ENCODE peak calls at places on chromosomes 6 and 20, in seven cellular contexts. N is BJ, H is NCI-H510A treated with DMSO at 0.1 percent for 48 hours, M is aorta, V is sciatic nerve, U is left cardiac atrium, I is spleen. G is an unnamed sample.

GRCh38 chr6:155224031-155224451 is 39.8 kb upstream of the CLDN20 start:
- DNase-seq in U (no peak), H (no peak), N (peak), V (no peak), I (no peak), M (no peak), G (no peak)

GRCh38 chr6:18387061-18387721 is at the start of gene RNF144B:
- DNase-seq in N (no peak), I (peak), U (peak), H (peak), V (peak), M (peak), G (peak)

GRCh38 chr6:35483490-35483889 is 13.4 kb downstream of the TEAD3 start:
- DNase-seq in H (no peak), V (no peak), N (no peak), I (no peak), M (no peak), U (no peak), G (no peak)

GRCh38 chr6:57432162-57432561 is 114.7 kb downstream of the PRIM2 start:
- DNase-seq in U (no peak), N (peak), I (no peak), H (no peak), V (no peak), M (no peak), G (no peak)

GRCh38 chr20:48571945-48572589 is 255.7 kb downstream of the PREX1 start:
- DNase-seq in M (no peak), H (no peak), V (no peak), I (peak), U (no peak), N (no peak), G (no peak)

GRCh38 chr6:5764401-5764955 is 242.2 kb downstream of the NRN1 start:
- DNase-seq in M (no peak), H (no peak), V (no peak), U (peak), I (no peak), N (no peak), G (no peak)

GRCh38 chr6:27605401-27606342 is 132.8 kb upstream of the ZNF184 start:
- DNase-seq in M (no peak), N (no peak), U (no peak), V (no peak), H (no peak), I (no peak), G (no peak)

GRCh38 chr6:140602431-140602836 is 1228.0 kb upstream of the CITED2 start:
- DNase-seq in V (no peak), H (no peak), U (no peak), I (no peak), M (no peak), N (no peak), G (no peak)

GRCh38 chr6:34922177-34922663 is 33.2 kb downstream of the ANKS1A start:
- DNase-seq in H (no peak), I (no peak), V (no peak), N (no peak), M (no peak), U (no peak), G (peak)

GRCh38 chr20:37392441-37393195 is 46.7 kb downstream of the SRC start:
- DNase-seq in I (peak), H (no peak), U (peak), N (no peak), M (peak), V (no peak), G (no peak)

GRCh38 chr6:88708197-88708744 is 255.1 kb downstream of the RNGTT start:
- DNase-seq in H (no peak), U (no peak), I (no peak), V (no peak), N (no peak), M (no peak), G (no peak)

GRCh38 chr6:1620504-1621327 is 11.0 kb downstream of the FOXC1 start:
- DNase-seq in I (peak), V (no peak), N (no peak), M (no peak), H (no peak), U (no peak), G (no peak)

GRCh38 chr20:11912664-11913415 is 4.9 kb upstream of the BTBD3 start:
- DNase-seq in M (no peak), N (no peak), V (no peak), I (no peak), U (no peak), H (peak), G (no peak)

GRCh38 chr20:3661060-3661820 is 2.0 kb downstream of the GFRA4 start:
- DNase-seq in U (no peak), M (peak), I (no peak), N (no peak), V (peak), H (no peak), G (no peak)

GRCh38 chr6:99178168-99178567 is 171.3 kb downstream of the FAXC start:
- DNase-seq in I (no peak), U (no peak), V (no peak), H (no peak), N (no peak), M (no peak), G (no peak)

GRCh38 chr6:6008648-6009421 is 2.1 kb upstream of the NRN1 start:
- DNase-seq in U (peak), N (no peak), H (peak), M (peak), V (peak), I (peak), G (peak)

GRCh38 chr6:158402184-158402583 is 89.9 kb downstream of the TULP4 start:
- DNase-seq in H (no peak), N (no peak), U (no peak), M (no peak), I (no peak), V (no peak), G (no peak)

GRCh38 chr6:38522322-38522721 is 117.4 kb downstream of the BTBD9 start:
- DNase-seq in N (no peak), M (no peak), I (no peak), H (no peak), V (no peak), U (no peak), G (no peak)

GRCh38 chr6:56862415-56863175 is 92.3 kb upstream of the BEND6 start:
- DNase-seq in H (no peak), I (no peak), V (no peak), U (no peak), M (no peak), N (no peak), G (no peak)

GRCh38 chr20:44089987-44090674 is 96.9 kb downstream of the JPH2 start:
- DNase-seq in I (no peak), M (no peak), V (peak), H (peak), N (no peak), U (no peak), G (no peak)